ENCODE peak calls at places on chromosomes 11 and 22, in seven cellular contexts. H, I, W, O, P, M and C are unnamed samples.

GRCh38 chr11:134244593-134244992 is 8.6 kb downstream of the THYN1 start:
- DNase-seq in H (no peak), M (no peak), P (no peak), O (no peak), I (peak), W (peak), C (peak)

GRCh38 chr11:113796663-113797259 is 17.2 kb downstream of the CLDN25 start:
- DNase-seq in M (no peak), P (peak), H (no peak), O (no peak), I (peak), W (peak), C (peak)

GRCh38 chr22:17786435-17787158 is 12.3 kb upstream of the BID start:
- DNase-seq in W (peak), I (no peak), H (no peak), M (no peak), O (no peak), P (no peak), C (no peak)

GRCh38 chr11:130148927-130149326 is 10.7 kb upstream of the ST14 start:
- DNase-seq in O (no peak), H (no peak), P (no peak), W (no peak), M (peak), I (no peak), C (no peak)

GRCh38 chr11:69353696-69354544 is 60.0 kb downstream of the MYEOV start:
- DNase-seq in O (no peak), W (peak), H (no peak), P (peak), I (no peak), M (peak), C (no peak)

GRCh38 chr22:39094717-39095389 is 2.2 kb upstream of the APOBEC3H start:
- DNase-seq in O (no peak), W (no peak), I (peak), P (no peak), M (no peak), H (no peak), C (no peak)

GRCh38 chr22:37345863-37346514 is 63.7 kb downstream of the CYTH4 start:
- DNase-seq in H (no peak), M (no peak), O (no peak), W (peak), I (no peak), P (peak), C (no peak)

GRCh38 chr22:22853713-22854112 is 33.9 kb upstream of the IGLL5 start:
- DNase-seq in M (no peak), I (no peak), O (no peak), H (no peak), W (no peak), P (no peak), C (no peak)

GRCh38 chr11:8247312-8247711 is 16.4 kb downstream of the LMO1 start:
- DNase-seq in W (peak), P (no peak), M (no peak), I (peak), H (peak), O (no peak), C (peak)

GRCh38 chr11:122104381-122104780 is 11.6 kb downstream of the BLID start:
- DNase-seq in W (peak), I (no peak), P (no peak), M (no peak), H (no peak), O (no peak), C (no peak)